ENCODE peak calls at places on chromosomes 6 and 20, in five cellular contexts. O is HCT116, Z is stomach, G is ovary, X is vagina. M is an unnamed sample.
A peak's percentile ranks its signal among the peaks of the same experiment; 100 is the strongest.

GRCh38 chr20:25338112-25339023 is 52.3 kb downstream of the ABHD12 start:
- DNase-seq in O (no peak), Z (peak; percentile 42), G (no peak), X (no peak), M (no peak)

GRCh38 chr6:133761706-133762105 is 127.2 kb upstream of the TCF21 start:
- DNase-seq in O (no peak), Z (no peak), G (no peak), X (no peak), M (no peak)

GRCh38 chr6:106997392-106998257 is 23.1 kb upstream of the CD24 start:
- DNase-seq in O (peak; percentile 47), Z (peak; percentile 53), G (peak; percentile 26), X (no peak), M (no peak)

GRCh38 chr6:170124836-170125235 is 166.0 kb downstream of the DLL1 start:
- DNase-seq in O (no peak), Z (peak; percentile 71), G (no peak), X (peak; percentile 89), M (peak; percentile 45)

GRCh38 chr6:154864086-154864430 is 130.8 kb downstream of the SCAF8 start:
- DNase-seq in O (no peak), Z (no peak), G (no peak), X (no peak), M (no peak)

GRCh38 chr6:112660626-112661025 is 313.5 kb downstream of the RFPL4B start:
- DNase-seq in O (no peak), Z (no peak), G (no peak), X (no peak), M (no peak)

GRCh38 chr6:150004101-150004782 is 21.1 kb downstream of the RAET1L start:
- DNase-seq in O (no peak), Z (no peak), G (peak; percentile 14), X (no peak), M (no peak)

GRCh38 chr20:61754976-61755778 is 310.5 kb downstream of the TAF4 start:
- DNase-seq in O (no peak), Z (no peak), G (no peak), X (no peak), M (no peak)

GRCh38 chr20:40494238-40494637 is 194.8 kb downstream of the MAFB start:
- DNase-seq in O (no peak), Z (peak; percentile 28), G (no peak), X (no peak), M (no peak)

GRCh38 chr6:109867009-109867969 is 110.8 kb upstream of the GPR6 start:
- DNase-seq in O (no peak), Z (peak; percentile 73), G (peak; percentile 51), X (no peak), M (no peak)

GRCh38 chr6:43172127-43173007 is 1.3 kb downstream of the SRF start:
- DNase-seq in O (no peak), Z (peak; percentile 39), G (peak; percentile 71), X (no peak), M (peak; percentile 55)

GRCh38 chr6:24495516-24495847 is 713 bp downstream of the ALDH5A1 start:
- DNase-seq in O (peak; percentile 0), Z (peak; percentile 51), G (peak; percentile 66), X (no peak), M (no peak)

GRCh38 chr20:8020314-8021079 is 936 bp upstream of the TMX4 start:
- DNase-seq in O (no peak), Z (no peak), G (no peak), X (no peak), M (no peak)

GRCh38 chr6:132218063-132218696 is 183.1 kb downstream of the MOXD1 start:
- DNase-seq in O (peak; percentile 3), Z (no peak), G (no peak), X (no peak), M (no peak)

GRCh38 chr6:1381397-1382330 is 7.7 kb upstream of the FOXF2 start:
- DNase-seq in O (no peak), Z (peak; percentile 69), G (peak; percentile 50), X (no peak), M (peak; percentile 44)

GRCh38 chr6:121668259-121668658 is 232.8 kb downstream of the GJA1 start:
- DNase-seq in O (no peak), Z (no peak), G (no peak), X (no peak), M (no peak)

GRCh38 chr6:88238065-88238464 is 71.9 kb upstream of the CNR1 start:
- DNase-seq in O (peak; percentile 13), Z (no peak), G (no peak), X (no peak), M (peak; percentile 34)

GRCh38 chr20:20364016-20364746 is 3.7 kb upstream of the INSM1 start:
- DNase-seq in O (no peak), Z (no peak), G (no peak), X (no peak), M (no peak)

GRCh38 chr20:20364747-20365558 is 3.0 kb upstream of the INSM1 start:
- DNase-seq in O (no peak), Z (no peak), G (no peak), X (no peak), M (no peak)

GRCh38 chr20:20366896-20367680 is 816 bp upstream of the INSM1 start:
- DNase-seq in O (no peak), Z (no peak), G (no peak), X (no peak), M (no peak)

GRCh38 chr20:20366551-20366895 is 1.4 kb upstream of the INSM1 start:
- DNase-seq in O (no peak), Z (no peak), G (no peak), X (no peak), M (no peak)

DNA sequence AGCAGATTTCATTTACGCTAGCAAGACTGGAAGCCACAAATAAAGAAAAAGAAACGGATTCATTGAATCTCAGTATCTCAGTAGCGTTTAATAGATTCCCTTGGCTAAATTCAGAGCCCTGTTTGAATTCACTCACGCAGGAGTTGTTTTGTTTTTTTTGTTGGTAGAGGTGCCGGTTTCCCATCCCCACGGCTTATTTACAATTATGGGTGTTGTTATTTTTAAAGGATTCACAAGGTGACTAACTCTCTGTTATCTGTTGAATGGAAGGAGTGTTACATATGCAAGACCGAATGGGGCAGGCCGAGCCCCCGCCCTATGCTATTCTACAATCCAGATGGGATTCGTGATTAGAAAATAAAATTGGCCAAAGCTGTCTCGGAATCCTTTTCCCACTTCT is 2.3 kb upstream of the INSM1 start:
- DNase-seq in O (no peak), Z (no peak), G (no peak), X (no peak), M (no peak)
- H3K4me1 ChIP-seq in O (no peaks in the 10 kb centered on the region), Z (peaks cover 77% of the 10 kb centered on the region), G (peaks cover 14% of the 10 kb centered on the region), X (peaks cover 43% of the 10 kb centered on the region), M (peaks cover 38% of the 10 kb centered on the region)

GRCh38 chr20:64038579-64039292 is 2.8 kb downstream of the C20orf204 start:
- DNase-seq in O (peak; percentile 48), Z (peak; percentile 78), G (peak; percentile 67), X (no peak), M (peak; percentile 75)
- TF ChIP-seq POLR2A in O (no peak), Z (no peak), G (no peak), X (no peak), M (no peak)

DNA sequence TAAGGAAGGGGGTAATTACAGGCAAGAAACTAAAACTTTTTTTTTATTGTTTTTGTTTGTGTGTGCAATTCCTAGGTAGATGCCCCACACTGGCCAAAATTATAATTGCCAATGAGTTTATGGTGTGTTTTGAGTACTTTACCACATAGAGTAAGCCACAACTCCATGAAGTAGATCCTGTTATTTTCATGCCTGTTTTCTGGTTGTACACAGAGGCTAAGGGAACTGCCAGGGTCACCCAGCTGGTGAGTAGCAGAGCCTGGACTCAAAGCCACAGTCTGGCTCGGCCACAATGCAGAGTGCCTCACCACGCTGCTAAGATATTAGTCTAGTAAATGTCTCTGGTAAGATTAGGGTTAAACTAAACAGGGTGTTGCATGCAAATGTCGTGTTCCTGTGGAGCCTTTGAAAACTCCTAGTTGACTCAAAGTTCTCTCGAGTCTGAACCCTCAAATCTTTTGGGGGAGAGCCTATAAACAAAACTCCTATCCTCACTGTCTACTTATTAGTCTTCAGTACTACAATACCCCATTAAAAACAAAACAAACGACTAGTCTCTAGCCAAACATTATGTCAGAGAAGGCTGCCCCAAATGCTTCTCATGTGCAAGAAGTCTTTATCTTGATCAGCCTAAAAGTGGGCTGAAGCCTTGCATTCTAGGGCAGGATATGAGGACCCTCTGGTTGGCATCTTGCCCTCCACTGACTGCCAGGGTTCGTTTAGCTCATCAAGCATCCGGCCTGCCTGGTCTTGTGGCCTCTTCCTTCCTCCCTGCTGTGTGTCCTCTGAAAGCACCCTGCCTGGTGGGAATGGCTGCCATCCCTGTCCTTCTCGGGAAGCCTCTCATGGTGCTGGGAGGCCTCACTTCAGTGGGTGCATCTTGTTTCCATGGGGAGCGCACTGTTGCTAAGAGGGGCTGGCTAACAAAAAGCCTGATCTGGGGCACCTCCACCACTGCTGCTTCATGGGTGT is 4.2 kb downstream of the DUSP22 start:
- DNase-seq in O (no peak), Z (no peak), G (no peak), X (no peak), M (peak; percentile 63)
- H3K4me1 ChIP-seq in O (peaks cover 7% of the 10 kb centered on the region), Z (peaks cover 61% of the 10 kb centered on the region), G (no peaks in the 10 kb centered on the region), X (peaks cover 42% of the 10 kb centered on the region), M (peaks cover 50% of the 10 kb centered on the region)

DNA sequence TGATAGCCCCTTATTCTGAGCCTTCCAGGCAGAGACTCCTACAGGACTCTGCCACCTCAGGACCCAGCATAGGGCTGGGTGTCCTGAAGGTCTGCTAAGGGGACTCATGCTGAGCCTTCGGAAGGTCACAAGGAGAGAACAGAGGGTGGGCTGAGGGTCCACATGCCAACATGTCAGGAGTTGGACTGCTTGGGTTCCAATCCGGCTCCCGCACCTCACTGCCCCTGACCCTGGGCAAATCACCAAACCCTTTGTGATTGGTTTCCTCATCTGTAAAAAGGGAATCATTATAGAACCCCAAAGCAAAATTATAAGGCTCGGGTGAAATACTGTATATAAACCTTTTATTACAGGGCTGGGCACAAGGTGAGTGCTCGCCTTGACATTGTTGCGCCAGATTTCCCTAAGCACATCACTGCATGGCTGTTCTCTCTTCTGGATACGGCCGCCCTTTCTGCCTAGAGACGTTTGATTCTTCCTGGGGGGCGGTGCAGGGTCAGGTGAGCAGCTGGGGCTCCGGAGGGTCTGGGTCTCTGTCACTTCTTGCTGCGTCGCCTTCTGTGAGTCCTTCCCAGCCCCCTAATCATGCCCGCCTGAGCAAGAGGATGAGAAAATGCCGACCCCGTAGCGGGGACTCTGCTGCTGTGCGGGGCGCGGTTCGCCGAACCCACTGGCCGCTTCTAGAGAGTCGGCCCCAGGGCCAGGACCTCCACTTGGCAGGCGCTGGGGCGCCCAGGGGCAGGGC is 90.5 kb upstream of the EPB41L1 start:
- DNase-seq in O (no peak), Z (no peak), G (no peak), X (no peak), M (peak; percentile 29)
- TF ChIP-seq POLR2A in O (no peak), Z (no peak), G (no peak), X (no peak), M (no peak)